ENCODE peak calls at places on chromosomes 12 and 14, in four cellular contexts. One of them, this sample, is unnamed. For H3K4me1, the result is how much of the 10 kb centered on the place peaks cover.

GRCh38 chr12:15540025-15540424 is 217.7 kb downstream of the PTPRO start:
- DNase-seq in A549: no peak
- DNase-seq in lower lobe of right lung: no peak
- DNase-seq in heart left ventricle: no peak
- DNase-seq in this sample: no peak

GRCh38 chr14:91418387-91419043 is 895 bp upstream of the CCDC88C start:
- DNase-seq in lower lobe of right lung: peak
- DNase-seq in heart left ventricle: peak
- DNase-seq in A549: peak
- DNase-seq in this sample: peak

GRCh38 chr14:23125933-23126524 is 7.0 kb upstream of the CEBPE start:
- DNase-seq in heart left ventricle: no peak
- DNase-seq in lower lobe of right lung: no peak
- DNase-seq in A549: no peak
- DNase-seq in this sample: no peak

GRCh38 chr12:14567311-14568195 is at the start of gene PLBD1:
- DNase-seq in A549: peak
- DNase-seq in heart left ventricle: peak
- DNase-seq in lower lobe of right lung: peak
- DNase-seq in this sample: peak

GRCh38 chr14:56487090-56487667 is 92.4 kb upstream of the TMEM260 start:
- DNase-seq in A549: peak
- DNase-seq in lower lobe of right lung: no peak
- DNase-seq in heart left ventricle: no peak
- DNase-seq in this sample: no peak

GRCh38 chr12:82650627-82651337 is 35.9 kb upstream of the TMTC2 start:
- DNase-seq in lower lobe of right lung: no peak
- DNase-seq in heart left ventricle: no peak
- DNase-seq in A549: peak
- DNase-seq in this sample: no peak

GRCh38 chr12:90854136-90854689 is 100.8 kb downstream of the CCER1 start:
- DNase-seq in heart left ventricle: no peak
- DNase-seq in lower lobe of right lung: no peak
- DNase-seq in A549: peak
- DNase-seq in this sample: no peak

GRCh38 chr14:92471919-92472318 is 41.7 kb upstream of the RIN3 start:
- DNase-seq in A549: peak
- DNase-seq in lower lobe of right lung: no peak
- DNase-seq in heart left ventricle: no peak
- DNase-seq in this sample: no peak

GRCh38 chr12:51391047-51391837 is at the start of gene GALNT6:
- DNase-seq in A549: peak
- DNase-seq in lower lobe of right lung: peak
- DNase-seq in heart left ventricle: peak
- DNase-seq in this sample: peak

GRCh38 chr14:104768437-104769323 is 15.7 kb downstream of the SIVA1 start:
- DNase-seq in heart left ventricle: peak
- DNase-seq in lower lobe of right lung: peak
- DNase-seq in A549: peak
- DNase-seq in this sample: peak

GRCh38 chr14:91387135-91387849 is 30.3 kb downstream of the CCDC88C start:
- DNase-seq in A549: no peak
- DNase-seq in lower lobe of right lung: peak
- DNase-seq in heart left ventricle: no peak
- DNase-seq in this sample: no peak

GRCh38 chr14:88505621-88506020 is 49.2 kb downstream of the PTPN21 start:
- DNase-seq in A549: no peak
- DNase-seq in lower lobe of right lung: no peak
- DNase-seq in heart left ventricle: no peak
- DNase-seq in this sample: no peak

DNA sequence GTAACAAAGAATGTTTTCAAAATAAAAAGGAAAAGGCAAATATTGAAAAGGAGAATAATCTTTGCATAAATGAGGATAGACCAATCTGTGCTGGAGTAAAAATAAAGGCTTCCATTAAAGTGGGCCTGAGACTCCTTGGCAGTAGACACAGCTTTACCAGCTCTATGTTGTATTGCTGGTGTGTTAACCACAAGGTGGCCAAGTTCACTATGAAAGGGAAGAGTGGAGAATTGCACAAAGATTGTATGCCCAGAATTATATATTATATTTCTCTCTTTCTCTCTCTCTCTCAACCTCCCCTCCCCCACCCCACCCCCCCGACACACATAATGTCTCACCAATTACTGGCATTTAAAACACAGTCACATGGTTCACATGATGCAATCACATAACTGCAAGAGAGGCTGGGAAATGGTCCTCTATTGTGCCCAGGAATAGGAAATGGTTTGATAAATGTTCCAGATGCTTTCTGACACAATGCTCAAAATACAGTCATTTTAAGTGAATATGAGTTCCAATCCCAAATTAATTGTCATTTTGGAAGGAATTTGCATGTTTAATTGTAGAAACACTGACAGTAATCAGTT is 222.6 kb upstream of the SYT1 start:
- DNase-seq in A549: no peak
- DNase-seq in heart left ventricle: no peak
- DNase-seq in lower lobe of right lung: no peak
- DNase-seq in this sample: no peak
- TF ChIP-seq CTCF in A549: no peak
- TF ChIP-seq CTCF in heart left ventricle: no peak
- TF ChIP-seq CTCF in lower lobe of right lung: no peak
- TF ChIP-seq CTCF in this sample: peak

GRCh38 chr12:110649341-110649847 is 35.5 kb downstream of the TCTN1 start:
- DNase-seq in A549: no peak
- DNase-seq in lower lobe of right lung: no peak
- DNase-seq in heart left ventricle: no peak
- DNase-seq in this sample: no peak

GRCh38 chr12:110647669-110648068 is 33.7 kb downstream of the TCTN1 start:
- DNase-seq in heart left ventricle: no peak
- DNase-seq in lower lobe of right lung: no peak
- DNase-seq in A549: no peak
- DNase-seq in this sample: no peak
- H3K4me1 ChIP-seq in heart left ventricle: under half
- H3K4me1 ChIP-seq in lower lobe of right lung: under half
- H3K4me1 ChIP-seq in A549: under half
- H3K4me1 ChIP-seq in this sample: under half

DNA sequence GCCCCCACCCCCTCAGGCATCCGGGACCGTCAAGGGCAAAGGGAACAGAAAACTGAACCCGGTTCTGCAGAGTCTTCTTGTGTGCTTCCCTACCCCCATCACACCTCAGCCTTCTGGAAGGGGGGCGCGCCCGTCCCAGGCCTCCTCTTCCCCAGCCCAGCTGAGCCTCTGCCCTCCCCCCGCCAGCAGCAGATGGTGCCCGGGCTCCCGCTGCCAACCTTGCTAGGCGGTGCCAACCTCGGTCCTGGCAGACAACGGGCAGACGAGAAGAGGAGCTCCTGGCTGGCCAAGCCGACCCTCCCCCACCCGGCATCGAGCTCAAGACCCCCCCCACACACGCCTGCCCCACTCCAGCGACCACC is 8.7 kb downstream of the STAC3 start:
- DNase-seq in lower lobe of right lung: no peak
- DNase-seq in A549: no peak
- DNase-seq in heart left ventricle: peak
- DNase-seq in this sample: peak
- H3K27ac ChIP-seq in lower lobe of right lung: no peak
- H3K27ac ChIP-seq in A549: no peak
- H3K27ac ChIP-seq in heart left ventricle: no peak
- H3K27ac ChIP-seq in this sample: no peak

GRCh38 chr12:75707983-75708382 is 196.6 kb upstream of the KRR1 start:
- DNase-seq in heart left ventricle: no peak
- DNase-seq in lower lobe of right lung: no peak
- DNase-seq in A549: no peak
- DNase-seq in this sample: no peak
- TF ChIP-seq CTCF in heart left ventricle: no peak
- TF ChIP-seq CTCF in lower lobe of right lung: no peak
- TF ChIP-seq CTCF in A549: no peak
- TF ChIP-seq CTCF in this sample: no peak

GRCh38 chr14:73463411-73463810 is 5.1 kb upstream of the NUMB start:
- DNase-seq in heart left ventricle: no peak
- DNase-seq in A549: no peak
- DNase-seq in lower lobe of right lung: peak
- DNase-seq in this sample: peak

GRCh38 chr14:73460691-73461127 is 2.4 kb upstream of the NUMB start:
- DNase-seq in lower lobe of right lung: no peak
- DNase-seq in heart left ventricle: no peak
- DNase-seq in A549: no peak
- DNase-seq in this sample: no peak

GRCh38 chr14:73462078-73462715 is 3.9 kb upstream of the NUMB start:
- DNase-seq in heart left ventricle: peak
- DNase-seq in lower lobe of right lung: peak
- DNase-seq in A549: peak
- DNase-seq in this sample: peak

GRCh38 chr14:73462815-73463214 is 4.5 kb upstream of the NUMB start:
- DNase-seq in heart left ventricle: no peak
- DNase-seq in lower lobe of right lung: no peak
- DNase-seq in A549: no peak
- DNase-seq in this sample: no peak

GRCh38 chr14:73461478-73462077 is 3.2 kb upstream of the NUMB start:
- DNase-seq in A549: no peak
- DNase-seq in heart left ventricle: no peak
- DNase-seq in lower lobe of right lung: no peak
- DNase-seq in this sample: no peak
- H3K4me1 ChIP-seq in A549: half or more
- H3K4me1 ChIP-seq in heart left ventricle: half or more
- H3K4me1 ChIP-seq in lower lobe of right lung: half or more
- H3K4me1 ChIP-seq in this sample: half or more

This sample was measured in right lobe of liver.